ENCODE peak calls at places on chromosomes 6 and 20, in five cellular contexts. J is A549, E is GM12878, T is HepG2, Q is K562. W is an unnamed sample.

GRCh38 chr20:62141397-62142251 is 1.6 kb downstream of the PSMA7 start:
- DNase-seq in J (peak), E (no peak), T (peak), Q (no peak), W (peak)

GRCh38 chr20:48772183-48772976 is 55.4 kb downstream of the PREX1 start:
- DNase-seq in J (no peak), E (no peak), T (no peak), Q (no peak), W (peak)

GRCh38 chr20:11193241-11193640 is 519.4 kb upstream of the JAG1 start:
- DNase-seq in J (no peak), E (no peak), T (no peak), Q (no peak), W (no peak)

GRCh38 chr6:132495604-132496079 is 17.3 kb downstream of the STX7 start:
- DNase-seq in J (no peak), E (peak), T (no peak), Q (no peak), W (no peak)

GRCh38 chr20:6104493-6105188 is 18.2 kb downstream of the FERMT1 start:
- DNase-seq in J (no peak), E (no peak), T (no peak), Q (no peak), W (no peak)

GRCh38 chr20:2299301-2299700 is 3.5 kb downstream of the TGM3 start:
- DNase-seq in J (peak), E (no peak), T (no peak), Q (no peak), W (no peak)

GRCh38 chr20:10553326-10553984 is 118.3 kb downstream of the SLX4IP start:
- DNase-seq in J (peak), E (no peak), T (peak), Q (peak), W (peak)

GRCh38 chr6:30826961-30827342 is 57.4 kb upstream of the DDR1 start:
- DNase-seq in J (peak), E (no peak), T (peak), Q (peak), W (peak)

GRCh38 chr6:143427109-143427817 is 23.2 kb downstream of the ADAT2 start:
- DNase-seq in J (peak), E (no peak), T (peak), Q (peak), W (peak)

GRCh38 chr6:106608080-106608668 is 21.1 kb downstream of the RTN4IP1 start:
- DNase-seq in J (peak), E (peak), T (peak), Q (peak), W (peak)

GRCh38 chr6:151451417-151451949 is 443 bp downstream of the RMND1 start:
- DNase-seq in J (no peak), E (no peak), T (no peak), Q (no peak), W (peak)

GRCh38 chr20:39468703-39469102 is 506.6 kb downstream of the DHX35 start:
- DNase-seq in J (no peak), E (no peak), T (no peak), Q (no peak), W (no peak)

GRCh38 chr6:56851541-56852248 is 103.2 kb upstream of the BEND6 start:
- DNase-seq in J (peak), E (peak), T (peak), Q (no peak), W (peak)

GRCh38 chr6:56047931-56048520 is 172.6 kb upstream of the BMP5 start:
- DNase-seq in J (no peak), E (no peak), T (no peak), Q (no peak), W (peak)

GRCh38 chr6:167937948-167938911 is 59.2 kb upstream of the KIF25 start:
- DNase-seq in J (no peak), E (no peak), T (no peak), Q (no peak), W (no peak)

GRCh38 chr6:160973856-160974255 is 17.7 kb upstream of the MAP3K4 start:
- DNase-seq in J (no peak), E (no peak), T (no peak), Q (no peak), W (no peak)

GRCh38 chr6:37891072-37891471 is 71.5 kb downstream of the ZFAND3 start:
- DNase-seq in J (no peak), E (no peak), T (no peak), Q (no peak), W (no peak)

GRCh38 chr6:37884548-37884947 is 65.0 kb downstream of the ZFAND3 start:
- DNase-seq in J (no peak), E (no peak), T (no peak), Q (no peak), W (no peak)

GRCh38 chr6:37893262-37893661 is 73.7 kb downstream of the ZFAND3 start:
- DNase-seq in J (no peak), E (no peak), T (no peak), Q (no peak), W (no peak)

GRCh38 chr6:37894585-37894984 is 75.1 kb downstream of the ZFAND3 start:
- DNase-seq in J (no peak), E (no peak), T (no peak), Q (no peak), W (no peak)

DNA sequence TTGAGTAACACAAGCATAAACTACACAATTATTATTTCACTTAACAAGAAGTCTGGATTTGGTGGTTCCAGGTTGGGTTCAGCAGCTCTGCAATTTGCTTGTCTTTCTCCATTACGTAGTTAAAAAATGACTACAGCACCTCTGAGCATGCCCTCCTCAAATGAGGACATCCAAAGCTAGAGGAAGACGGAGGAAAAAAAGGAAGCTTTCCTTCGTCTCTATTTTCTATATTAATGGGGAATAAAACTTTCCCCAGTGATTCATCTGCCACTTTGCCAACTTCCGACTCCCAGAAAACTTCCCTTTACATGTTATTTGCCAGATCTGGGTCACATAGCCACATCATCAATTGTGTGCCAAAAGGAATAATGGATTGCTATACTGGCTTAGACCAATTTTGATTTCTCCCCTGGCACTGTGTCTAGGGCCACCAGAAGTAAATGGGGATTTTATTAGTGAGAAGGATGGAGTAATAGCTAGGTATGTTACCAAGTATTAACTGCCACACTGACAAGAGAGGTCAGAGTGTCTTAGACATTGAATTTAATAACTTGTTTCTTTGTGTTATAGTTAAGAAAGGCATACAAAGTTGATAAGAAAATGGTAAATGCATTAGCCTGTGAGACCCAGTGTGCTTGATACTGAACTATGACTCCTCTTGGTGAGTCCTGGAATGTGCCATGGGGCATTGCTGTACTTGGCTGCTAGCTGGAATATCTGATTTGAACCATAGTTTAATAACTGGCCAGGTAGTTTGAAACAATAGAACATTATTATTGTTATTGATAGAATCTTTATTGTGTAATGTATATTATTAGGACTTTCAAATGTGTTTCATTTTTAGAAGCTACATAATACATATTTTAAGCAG is 69.7 kb downstream of the ZFAND3 start:
- DNase-seq in J (no peak), E (no peak), T (no peak), Q (no peak), W (peak)
- TF ChIP-seq MYC in J (no peak), E (no peak), T (no peak), Q (no peak), W (no peak)

GRCh38 chr20:23155141-23155590 is 69.0 kb upstream of the CD93 start:
- DNase-seq in J (no peak), E (no peak), T (no peak), Q (no peak), W (no peak)

GRCh38 chr20:23152308-23152892 is 66.3 kb upstream of the CD93 start:
- DNase-seq in J (peak), E (no peak), T (peak), Q (peak), W (peak)

GRCh38 chr20:23151885-23152284 is 65.8 kb upstream of the CD93 start:
- DNase-seq in J (no peak), E (no peak), T (no peak), Q (no peak), W (no peak)

GRCh38 chr20:23152902-23153301 is 66.8 kb upstream of the CD93 start:
- DNase-seq in J (no peak), E (no peak), T (no peak), Q (no peak), W (no peak)

DNA sequence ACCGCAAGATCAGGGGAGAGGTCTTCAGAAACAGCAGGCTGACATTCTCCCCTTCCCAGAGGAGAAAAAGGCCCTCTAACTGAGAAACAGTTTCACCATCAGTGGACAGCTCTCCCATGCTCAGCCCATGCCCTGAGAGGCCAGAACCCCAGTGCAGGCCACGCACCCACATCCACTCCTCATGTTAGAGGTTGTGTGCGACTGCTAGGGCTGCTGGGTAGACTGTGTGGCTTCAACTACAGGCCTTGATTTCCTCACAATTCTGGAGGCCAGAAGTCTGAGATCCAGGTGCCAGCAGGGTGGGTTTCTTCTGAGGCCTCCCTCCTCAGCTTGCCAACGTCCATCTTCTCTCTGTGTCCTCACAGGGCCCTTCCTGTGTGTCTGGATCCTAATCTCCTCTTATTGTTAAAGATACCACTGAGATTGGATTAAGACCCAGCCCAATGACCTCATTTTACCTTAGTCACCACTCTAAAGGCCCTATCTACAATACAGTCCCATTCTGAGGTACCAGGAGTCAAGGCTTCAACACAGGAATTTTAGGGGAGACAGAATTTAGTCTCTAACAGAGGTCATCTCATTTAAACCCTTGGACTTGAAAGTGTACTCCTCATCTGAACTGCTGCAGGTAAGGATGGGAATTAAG is 67.7 kb upstream of the CD93 start:
- DNase-seq in J (no peak), E (no peak), T (no peak), Q (no peak), W (no peak)
- H3K27ac ChIP-seq in J (no peak), E (no peak), T (no peak), Q (peak), W (peak)

GRCh38 chr6:152625213-152625612 is 11.9 kb downstream of the SYNE1 start:
- DNase-seq in J (no peak), E (no peak), T (no peak), Q (no peak), W (no peak)
- TF ChIP-seq MYC in J (no peak), E (no peak), T (no peak), Q (no peak), W (no peak)

GRCh38 chr6:52538921-52539354 is 37.9 kb downstream of the TRAM2 start:
- DNase-seq in J (no peak), E (no peak), T (no peak), Q (no peak), W (no peak)

GRCh38 chr6:52538252-52538905 is 38.5 kb downstream of the TRAM2 start:
- DNase-seq in J (no peak), E (no peak), T (no peak), Q (no peak), W (no peak)

GRCh38 chr6:52536424-52536916 is 40.4 kb downstream of the TRAM2 start:
- DNase-seq in J (no peak), E (peak), T (no peak), Q (no peak), W (no peak)

GRCh38 chr6:52535711-52536423 is 41.0 kb downstream of the TRAM2 start:
- DNase-seq in J (no peak), E (no peak), T (no peak), Q (no peak), W (no peak)

GRCh38 chr6:52537001-52537753 is 39.7 kb downstream of the TRAM2 start:
- DNase-seq in J (no peak), E (peak), T (no peak), Q (no peak), W (peak)
- H3K27ac ChIP-seq in J (no peak), E (peak), T (no peak), Q (no peak), W (peak)

DNA sequence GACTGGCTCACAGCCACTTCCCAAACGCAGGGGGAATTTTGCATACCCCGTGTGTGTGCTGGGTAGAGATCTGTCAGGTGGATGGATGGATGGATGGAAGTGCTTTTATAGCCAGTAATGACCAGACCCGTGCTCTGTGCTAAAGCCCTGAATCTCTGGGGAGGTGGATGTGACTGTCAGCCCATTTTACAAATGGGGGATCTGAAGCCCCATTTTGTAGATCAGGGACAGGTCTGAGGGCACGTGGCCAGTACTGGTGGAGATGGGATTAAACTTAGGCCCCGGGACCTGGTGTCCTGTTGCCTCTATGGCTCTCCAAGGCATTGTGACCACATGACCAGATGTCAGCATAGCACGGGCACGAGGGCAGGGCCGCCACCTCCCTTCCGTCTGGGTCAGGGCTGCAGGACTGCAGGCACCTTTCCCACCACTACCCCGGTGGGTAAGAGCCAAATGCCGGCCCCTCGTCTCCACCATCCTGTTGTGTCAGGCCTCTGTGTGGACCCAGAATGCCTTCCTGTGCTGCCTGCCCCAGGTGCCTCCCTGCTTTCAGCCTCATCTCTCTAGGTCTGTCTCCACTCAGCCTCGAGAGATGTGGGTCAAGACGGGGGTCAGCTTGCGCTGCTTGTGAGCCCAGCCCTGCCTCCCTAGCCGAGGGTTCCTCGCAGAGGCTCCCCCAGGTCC is 38.4 kb upstream of the ZBP1 start:
- DNase-seq in J (no peak), E (no peak), T (no peak), Q (no peak), W (no peak)
- TF ChIP-seq MYC in J (no peak), E (no peak), T (no peak), Q (no peak), W (no peak)

GRCh38 chr6:44201200-44201599 is 15.5 kb upstream of the MYMX start:
- DNase-seq in J (no peak), E (no peak), T (no peak), Q (no peak), W (no peak)
- H3K27ac ChIP-seq in J (no peak), E (no peak), T (no peak), Q (peak), W (no peak)

GRCh38 chr6:51182884-51183283 is 364.2 kb downstream of the TFAP2B start:
- DNase-seq in J (no peak), E (no peak), T (no peak), Q (no peak), W (no peak)

DNA sequence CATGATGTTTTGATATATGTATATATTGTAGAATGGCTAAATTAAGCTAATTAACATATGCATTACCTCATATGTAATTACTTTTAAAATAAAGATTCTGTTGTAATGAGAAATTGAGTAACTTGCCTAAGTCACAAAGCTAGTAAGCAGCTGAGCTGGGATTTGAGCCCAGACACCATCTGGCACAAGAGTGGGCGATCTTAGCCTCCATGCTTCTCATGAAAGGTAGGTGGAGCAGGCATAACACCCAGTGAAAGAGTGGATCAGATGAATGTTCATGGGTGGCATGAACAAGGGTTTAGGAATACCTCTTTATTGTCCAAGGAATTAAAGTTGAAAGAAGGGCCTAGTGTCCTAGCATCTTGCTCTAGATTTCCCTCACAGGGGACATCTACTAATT is 365.4 kb downstream of the TFAP2B start:
- DNase-seq in J (no peak), E (no peak), T (no peak), Q (no peak), W (no peak)
- TF ChIP-seq MYC in J (no peak), E (no peak), T (no peak), Q (no peak), W (no peak)

GRCh38 chr20:709864-710761 is 34.5 kb upstream of the SCRT2 start:
- DNase-seq in J (no peak), E (no peak), T (no peak), Q (no peak), W (no peak)
- H3K27ac ChIP-seq in J (no peak), E (no peak), T (no peak), Q (no peak), W (no peak)

GRCh38 chr20:44540834-44541233 is 19.0 kb upstream of the SERINC3 start:
- DNase-seq in J (no peak), E (no peak), T (no peak), Q (no peak), W (peak)
- TF ChIP-seq MYC in J (no peak), E (no peak), T (no peak), Q (no peak), W (no peak)

GRCh38 chr20:13783528-13783927 is 1.2 kb downstream of the ESF1 start:
- DNase-seq in J (no peak), E (no peak), T (no peak), Q (no peak), W (no peak)

GRCh38 chr20:13788167-13788834 is 3.5 kb downstream of the NDUFAF5 start:
- DNase-seq in J (peak), E (peak), T (peak), Q (peak), W (peak)

GRCh38 chr20:13786143-13786828 is 1.5 kb downstream of the NDUFAF5 start:
- DNase-seq in J (no peak), E (no peak), T (no peak), Q (no peak), W (no peak)

GRCh38 chr20:13784893-13785715 is at the start of the genes ESF1 and NDUFAF5:
- DNase-seq in J (peak), E (peak), T (peak), Q (peak), W (peak)

DNA sequence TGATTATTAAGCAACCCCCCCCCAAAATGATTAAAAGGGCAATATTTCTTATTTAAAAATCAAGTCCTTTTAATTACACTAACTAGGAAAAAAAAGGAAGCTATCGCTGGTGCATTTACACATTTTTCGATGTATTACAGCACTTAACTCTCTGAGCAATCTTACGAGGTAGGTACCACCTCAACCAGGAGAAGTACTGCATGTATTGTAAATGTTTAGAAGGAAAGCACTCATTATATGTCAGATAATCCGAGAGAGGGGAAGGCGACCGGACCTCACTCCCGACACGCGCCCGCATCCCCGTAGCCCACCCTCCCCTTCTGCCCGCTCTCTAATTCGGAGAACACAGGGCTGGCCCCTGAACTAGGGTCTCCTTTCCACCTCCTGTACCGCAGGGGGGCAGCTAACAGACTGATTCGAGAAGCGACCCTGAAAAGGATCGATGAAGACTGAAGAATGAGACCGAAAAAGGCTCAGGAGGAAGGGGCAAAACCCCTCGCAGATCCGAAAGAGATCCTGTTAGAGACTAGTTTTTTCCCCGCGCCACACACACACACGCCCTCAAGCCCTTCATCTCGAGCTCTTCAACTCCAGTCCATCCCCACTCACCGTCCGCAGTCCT is 337 bp downstream of the ESF1 start:
- DNase-seq in J (no peak), E (no peak), T (no peak), Q (peak), W (no peak)
- H3K27ac ChIP-seq in J (peak), E (peak), T (peak), Q (peak), W (peak)

W was measured in endothelial cell of umbilical vein.